ENCODE peak calls at places on chromosomes 6 and 20, in four cellular contexts. H is IMR-90, L is K562, J is endothelial cell of umbilical vein. I is an unnamed sample.
A peak's percentile ranks its signal among the peaks of the same experiment; 100 is the strongest.

GRCh38 chr6:131061041-131061770 is 1.8 kb downstream of the EPB41L2 start:
- DNase-seq in H (peak; percentile 67), J (peak; percentile 15), L (peak; percentile 51), I (no peak)

GRCh38 chr6:45477785-45478184 is 100.1 kb upstream of the SUPT3H start:
- DNase-seq in L (no peak), H (no peak), J (no peak), I (no peak)

GRCh38 chr6:56387621-56388413 is 140.4 kb upstream of the COL21A1 start:
- DNase-seq in L (peak; percentile 16), J (no peak), H (no peak), I (no peak)

GRCh38 chr20:51216850-51217249 is 193.9 kb upstream of the KCNG1 start:
- DNase-seq in L (no peak), J (no peak), H (no peak), I (no peak)

GRCh38 chr6:4134841-4135664 is at the start of gene ECI2:
- DNase-seq in H (peak; percentile 27), L (peak; percentile 84), J (peak; percentile 67), I (no peak)

GRCh38 chr6:39029156-39030011 is 19.2 kb upstream of the GLP1R start:
- DNase-seq in L (peak; percentile 66), H (no peak), J (peak; percentile 11), I (no peak)

GRCh38 chr6:32852844-32853540 is 512 bp downstream of the TAP1 start:
- DNase-seq in H (peak; percentile 18), L (no peak), J (peak; percentile 52), I (no peak)

GRCh38 chr20:60477958-60478357 is 519.7 kb downstream of the CDH26 start:
- DNase-seq in L (no peak), H (no peak), J (no peak), I (no peak)

GRCh38 chr6:126123226-126123625 is 136.9 kb downstream of the TRMT11 start:
- DNase-seq in L (peak; percentile 90), J (no peak), H (peak; percentile 7), I (no peak)

DNA sequence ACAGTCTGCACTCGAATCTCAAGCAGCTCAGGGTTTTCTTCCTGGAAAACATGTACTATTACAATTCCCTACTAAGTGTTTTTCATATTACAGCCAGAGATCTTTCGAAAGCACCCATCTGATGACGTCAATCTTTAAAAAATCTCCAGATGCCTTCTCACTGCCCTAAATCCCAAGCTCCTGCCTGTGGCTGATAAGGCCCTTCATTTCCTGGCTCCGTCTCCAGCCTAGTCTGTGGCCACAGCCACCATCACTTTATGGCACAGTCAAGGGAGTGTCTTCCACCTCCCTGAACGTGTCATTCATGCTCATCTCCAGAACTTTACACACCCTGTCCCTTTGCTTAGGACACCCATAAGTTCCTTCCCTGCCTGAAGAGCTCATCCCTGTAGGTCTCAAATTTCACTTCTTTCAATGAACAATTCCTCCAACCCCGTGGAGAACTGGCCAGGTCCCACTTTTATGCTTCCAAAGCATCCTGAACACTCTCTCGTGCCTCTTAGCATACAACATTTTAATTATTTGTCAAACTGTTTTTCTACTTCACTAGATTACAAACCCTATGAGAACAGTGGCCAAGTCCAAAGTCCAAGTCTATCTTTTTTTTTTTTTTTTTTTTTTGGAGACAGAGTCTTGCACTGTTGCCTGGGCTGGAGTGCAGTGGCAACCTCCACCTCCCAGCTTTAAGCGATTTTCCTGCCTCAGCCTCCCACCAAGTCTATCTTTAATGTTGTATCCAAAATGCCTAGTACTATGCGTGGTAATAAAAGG is 106.2 kb upstream of the AGPAT4 start:
- DNase-seq in L (peak; percentile 89), H (peak; percentile 21), J (no peak), I (no peak)
- TF ChIP-seq FOS in L (no peak), H (no peak), J (no peak), I (no peak)

GRCh38 chr6:152293404-152293803 is 343.8 kb downstream of the SYNE1 start:
- DNase-seq in J (no peak), H (no peak), L (no peak), I (no peak)

GRCh38 chr6:152295920-152296319 is 341.2 kb downstream of the SYNE1 start:
- DNase-seq in H (no peak), L (no peak), J (no peak), I (no peak)

GRCh38 chr6:152292595-152292994 is 344.6 kb downstream of the SYNE1 start:
- DNase-seq in H (no peak), L (no peak), J (no peak), I (no peak)

GRCh38 chr6:152296648-152297376 is 340.4 kb downstream of the SYNE1 start:
- DNase-seq in H (peak; percentile 17), L (no peak), J (no peak), I (no peak)

GRCh38 chr6:152295346-152295745 is 341.8 kb downstream of the SYNE1 start:
- DNase-seq in L (no peak), H (peak; percentile 99), J (no peak), I (no peak)
- TF ChIP-seq FOS in L (no peak), H (peak; percentile 91), J (no peak), I (no peak)

GRCh38 chr6:47743744-47744143 is 38.1 kb upstream of the OPN5 start:
- DNase-seq in H (no peak), L (no peak), J (no peak), I (no peak)
- TF ChIP-seq FOS in H (no peak), L (no peak), J (no peak), I (no peak)

GRCh38 chr6:498795-499231 is 107.3 kb downstream of the IRF4 start:
- DNase-seq in H (peak; percentile 4), J (no peak), L (no peak), I (peak; percentile 69)
- TF ChIP-seq FOS in H (no peak), J (no peak), L (no peak), I (no peak)

GRCh38 chr6:137092018-137092417 is 47.3 kb upstream of the IL20RA start:
- DNase-seq in L (no peak), J (no peak), H (no peak), I (no peak)
- TF ChIP-seq FOS in L (no peak), J (no peak), H (no peak), I (no peak)

GRCh38 chr6:12927746-12928145 is 211.2 kb downstream of the PHACTR1 start:
- DNase-seq in H (no peak), L (no peak), J (no peak), I (no peak)
- TF ChIP-seq FOS in H (no peak), L (no peak), J (no peak), I (no peak)

GRCh38 chr6:37655666-37656065 is 42.0 kb downstream of the MDGA1 start:
- DNase-seq in H (no peak), L (no peak), J (no peak), I (no peak)

GRCh38 chr6:37653229-37653628 is 44.5 kb downstream of the MDGA1 start:
- DNase-seq in L (no peak), H (no peak), J (no peak), I (no peak)

GRCh38 chr6:37651991-37652390 is 45.7 kb downstream of the MDGA1 start:
- DNase-seq in J (no peak), L (no peak), H (no peak), I (no peak)

GRCh38 chr6:37654727-37655500 is 42.8 kb downstream of the MDGA1 start:
- DNase-seq in J (no peak), H (no peak), L (no peak), I (no peak)

GRCh38 chr6:37653933-37654565 is 43.6 kb downstream of the MDGA1 start:
- DNase-seq in H (peak; percentile 34), L (peak; percentile 79), J (peak; percentile 47), I (peak; percentile 19)
- TF ChIP-seq FOS in H (peak; percentile 51), L (peak; percentile 27), J (peak; percentile 77), I (no peak)

GRCh38 chr20:57361517-57361916 is 10.5 kb downstream of the RAE1 start:
- DNase-seq in L (no peak), J (peak; percentile 34), H (peak; percentile 87), I (no peak)
- TF ChIP-seq FOS in L (no peak), J (peak; percentile 67), H (peak; percentile 89), I (no peak)